ENCODE peak calls at places on chromosomes 5 and 9, in ten cellular contexts. M is cardiac fibroblast; P is CD8-positive, alpha-beta memory T cell; J is coronary artery; R is left ventricle myocardium inferior; H is OCI-LY7; Z is ascending aorta; T is astrocyte of the spinal cord; A is lower lobe of right lung; Q is IMR-90. V is an unnamed sample.
A peak's percentile ranks its signal among the peaks of the same experiment; 100 is the strongest.

GRCh38 chr9:110444911-110445310 is 107.2 kb upstream of the TXNDC8 start:
- DNase-seq in M (peak; percentile 61), P (no peak), J (no peak), R (no peak), H (no peak), Z (no peak), T (peak; percentile 81), A (no peak), Q (peak; percentile 86), V (no peak)

GRCh38 chr5:133393776-133394476 is 218.4 kb downstream of the FSTL4 start:
- DNase-seq in M (no peak), P (no peak), J (peak; percentile 29), R (no peak), H (no peak), Z (peak; percentile 19), T (no peak), A (no peak), Q (no peak), V (no peak)

GRCh38 chr9:69471433-69471832 is 146.4 kb downstream of the ENTREP1 start:
- DNase-seq in M (peak; percentile 11), P (no peak), J (no peak), R (no peak), H (no peak), Z (no peak), T (peak; percentile 45), A (no peak), Q (peak; percentile 45), V (peak; percentile 78)

GRCh38 chr9:9214052-9214451 is 1398.8 kb downstream of the PTPRD start:
- DNase-seq in M (no peak), P (no peak), J (no peak), R (no peak), H (no peak), Z (no peak), T (no peak), A (no peak), Q (no peak), V (no peak)

GRCh38 chr9:131300444-131300843 is 10.9 kb downstream of the PLPP7 start:
- DNase-seq in M (no peak), P (no peak), J (no peak), R (no peak), H (no peak), Z (no peak), T (no peak), A (no peak), Q (no peak), V (no peak)

GRCh38 chr9:135410831-135411473 is 68.6 kb upstream of the PPP1R26 start:
- DNase-seq in M (no peak), P (no peak), J (peak; percentile 38), R (no peak), H (no peak), Z (no peak), T (no peak), A (no peak), Q (no peak), V (no peak)

GRCh38 chr9:311837-312236 is 97.2 kb downstream of the DOCK8 start:
- DNase-seq in M (no peak), P (no peak), J (no peak), R (no peak), H (no peak), Z (no peak), T (no peak), A (no peak), Q (no peak), V (no peak)

GRCh38 chr5:148416921-148417320 is 33.2 kb downstream of the FBXO38 start:
- DNase-seq in M (peak; percentile 67), P (no peak), J (no peak), R (no peak), H (no peak), Z (no peak), T (peak; percentile 75), A (no peak), Q (no peak), V (peak; percentile 61)

GRCh38 chr5:644971-645370 is 32.8 kb downstream of the CEP72 start:
- DNase-seq in M (no peak), P (no peak), J (no peak), R (no peak), H (no peak), Z (no peak), T (no peak), A (no peak), Q (no peak), V (no peak)
- H3K4me3 ChIP-seq in M (no peak overlapping the region), P (no peak overlapping the region), J (no peak overlapping the region), R (no peak overlapping the region), H (no peak overlapping the region), Z (no peak overlapping the region), T (no peak overlapping the region), A (no peak overlapping the region), Q (no peak overlapping the region), V (no peak overlapping the region)

GRCh38 chr9:76531231-76531775 is 72.3 kb downstream of the GCNT1 start:
- DNase-seq in M (no peak), P (no peak), J (no peak), R (no peak), H (no peak), Z (no peak), T (no peak), A (no peak), Q (no peak), V (no peak)

GRCh38 chr9:76529667-76530066 is 70.7 kb downstream of the GCNT1 start:
- DNase-seq in M (no peak), P (no peak), J (no peak), R (no peak), H (no peak), Z (no peak), T (no peak), A (no peak), Q (no peak), V (no peak)

GRCh38 chr9:76537150-76537646 is 78.2 kb downstream of the GCNT1 start:
- DNase-seq in M (peak; percentile 51), P (no peak), J (no peak), R (peak; percentile 36), H (no peak), Z (peak; percentile 67), T (no peak), A (no peak), Q (no peak), V (no peak)

GRCh38 chr9:76530458-76531100 is 71.6 kb downstream of the GCNT1 start:
- DNase-seq in M (peak; percentile 38), P (no peak), J (no peak), R (no peak), H (no peak), Z (no peak), T (peak; percentile 43), A (no peak), Q (peak; percentile 16), V (no peak)

DNA sequence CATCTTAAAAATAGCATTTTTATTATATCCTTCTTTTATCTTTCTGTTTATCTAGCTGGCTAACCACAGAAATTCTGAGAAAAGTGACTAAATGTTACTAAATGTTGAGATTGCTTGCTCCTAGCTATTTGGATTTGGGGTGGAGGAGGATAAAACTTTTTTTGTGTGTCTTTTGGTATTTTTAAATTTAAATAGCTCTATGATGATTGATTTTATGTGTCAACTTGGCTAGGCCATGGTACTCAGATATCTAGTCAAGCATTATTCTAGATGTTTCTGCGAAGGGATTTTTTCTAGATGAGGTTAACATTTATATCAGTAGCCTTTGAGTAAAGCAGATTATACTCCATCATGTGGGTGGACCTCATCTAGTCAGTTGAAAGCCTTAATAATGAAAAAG is 75.0 kb downstream of the GCNT1 start:
- DNase-seq in M (peak; percentile 26), P (no peak), J (no peak), R (no peak), H (no peak), Z (no peak), T (peak; percentile 52), A (no peak), Q (peak; percentile 63), V (no peak)
- H3K4me3 ChIP-seq in M (no peak overlapping the region), P (no peak overlapping the region), J (no peak overlapping the region), R (no peak overlapping the region), H (no peak overlapping the region), Z (no peak overlapping the region), T (no peak overlapping the region), A (no peak overlapping the region), Q (no peak overlapping the region), V (no peak overlapping the region)

GRCh38 chr5:145780961-145781360 is 54.2 kb downstream of the PRELID2 start:
- DNase-seq in M (no peak), P (no peak), J (no peak), R (no peak), H (no peak), Z (no peak), T (no peak), A (no peak), Q (no peak), V (no peak)

GRCh38 chr5:145775893-145776444 is 59.2 kb downstream of the PRELID2 start:
- DNase-seq in M (peak; percentile 91), P (no peak), J (peak; percentile 76), R (no peak), H (no peak), Z (peak; percentile 69), T (peak; percentile 87), A (no peak), Q (peak; percentile 91), V (peak; percentile 88)

GRCh38 chr5:145777445-145778063 is 57.6 kb downstream of the PRELID2 start:
- DNase-seq in M (no peak), P (no peak), J (no peak), R (no peak), H (no peak), Z (no peak), T (no peak), A (no peak), Q (no peak), V (no peak)

GRCh38 chr5:145776886-145777285 is 58.3 kb downstream of the PRELID2 start:
- DNase-seq in M (peak; percentile 56), P (no peak), J (no peak), R (no peak), H (no peak), Z (no peak), T (peak; percentile 57), A (no peak), Q (peak; percentile 62), V (peak; percentile 20)

DNA sequence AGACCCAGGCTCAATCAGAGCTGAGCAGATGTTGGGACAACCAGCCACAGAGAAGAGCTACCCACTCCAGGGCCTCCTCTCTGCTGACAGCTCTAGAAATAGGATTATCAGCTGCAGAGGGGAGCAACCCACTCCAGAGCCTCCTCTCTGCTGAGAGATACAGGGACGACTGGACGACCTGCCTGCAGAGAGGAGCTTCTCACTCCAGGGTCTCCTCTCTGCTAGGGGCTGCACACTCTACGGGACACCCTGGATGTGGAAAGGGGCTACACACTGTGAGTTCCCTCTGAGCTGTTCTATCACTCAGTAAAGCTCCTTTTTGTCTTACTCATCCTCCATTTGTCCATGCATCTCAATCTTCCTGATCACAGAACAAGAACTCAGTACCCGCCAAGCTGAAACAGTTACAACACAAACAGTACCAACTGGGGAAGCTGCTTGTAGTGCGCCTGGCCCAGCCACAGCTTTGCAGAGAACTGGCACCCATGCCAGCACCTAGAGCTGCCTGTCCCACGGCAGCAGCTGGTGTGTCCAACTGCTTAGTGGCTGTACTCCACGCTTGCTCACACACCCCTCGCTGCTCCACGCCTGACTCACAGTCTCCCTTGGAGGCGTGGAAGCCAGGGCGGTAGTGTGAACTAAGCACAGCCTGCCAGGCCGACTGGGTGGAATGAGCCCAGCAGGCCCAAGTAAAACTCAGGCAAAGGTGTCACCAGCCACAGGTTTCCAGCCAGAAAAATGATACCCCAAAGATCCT is 56.8 kb downstream of the PRELID2 start:
- DNase-seq in M (no peak), P (no peak), J (peak; percentile 75), R (no peak), H (no peak), Z (peak; percentile 65), T (no peak), A (no peak), Q (no peak), V (no peak)
- H3K4me3 ChIP-seq in M (no peak overlapping the region), P (no peak overlapping the region), J (no peak overlapping the region), R (no peak overlapping the region), H (no peak overlapping the region), Z (no peak overlapping the region), T (no peak overlapping the region), A (no peak overlapping the region), Q (no peak overlapping the region), V (no peak overlapping the region)

GRCh38 chr5:174532453-174533126 is 191.8 kb upstream of the MSX2 start:
- DNase-seq in M (peak; percentile 95), P (no peak), J (peak; percentile 91), R (peak; percentile 58), H (no peak), Z (peak; percentile 93), T (peak; percentile 93), A (peak; percentile 85), Q (peak; percentile 98), V (peak; percentile 94)
- H3K4me3 ChIP-seq in M (no peak overlapping the region), P (no peak overlapping the region), J (peak overlapping the region; percentile 37), R (no peak overlapping the region), H (no peak overlapping the region), Z (no peak overlapping the region), T (no peak overlapping the region), A (no peak overlapping the region), Q (no peak overlapping the region), V (no peak overlapping the region)

V was measured in epithelial cell of esophagus.